ENCODE peak calls at places on chromosome 17, in four cellular contexts. F is mammary epithelial cell, C is tibial nerve, Z is heart left ventricle. Y is an unnamed sample.

GRCh38 chr17:28926786-28927185 is 23.9 kb upstream of the DHRS13 start:
- DNase-seq in F (peak; percentile 36), C (no peak), Z (no peak), Y (no peak)

GRCh38 chr17:81999587-81999974 is 22.2 kb downstream of the ASPSCR1 start:
- DNase-seq in F (no peak), C (no peak), Z (no peak), Y (no peak)

GRCh38 chr17:13337864-13338371 is 263.8 kb downstream of the HS3ST3A1 start:
- DNase-seq in F (peak; percentile 43), C (no peak), Z (no peak), Y (peak; percentile 20)

GRCh38 chr17:1126801-1127550 is 52.8 kb downstream of the ABR start:
- DNase-seq in F (no peak), C (no peak), Z (peak; percentile 64), Y (no peak)

GRCh38 chr17:71914042-71914441 is 206.8 kb upstream of the SOX9 start:
- DNase-seq in F (no peak), C (no peak), Z (no peak), Y (no peak)

GRCh38 chr17:74968361-74968780 is 4.2 kb downstream of the HID1 start:
- DNase-seq in F (no peak), C (no peak), Z (peak; percentile 11), Y (peak; percentile 73)

GRCh38 chr17:58369214-58370031 is 17.4 kb upstream of the SUPT4H1 start:
- DNase-seq in F (no peak), C (no peak), Z (no peak), Y (peak; percentile 71)

GRCh38 chr17:39404542-39405378 is 3.3 kb upstream of the FBXL20 start:
- DNase-seq in F (peak; percentile 83), C (no peak), Z (no peak), Y (no peak)

GRCh38 chr17:7004398-7005253 is 7.8 kb upstream of the RNASEK start:
- DNase-seq in F (peak; percentile 69), C (no peak), Z (no peak), Y (no peak)

GRCh38 chr17:151886-152859 is 14.8 kb downstream of the SCGB1C2 start:
- DNase-seq in F (no peak), C (no peak), Z (peak; percentile 15), Y (no peak)

GRCh38 chr17:38897176-38897575 is 27.3 kb downstream of the LASP1 start:
- DNase-seq in F (no peak), C (peak; percentile 58), Z (peak; percentile 93), Y (no peak)

GRCh38 chr17:27481327-27481726 is 25.1 kb downstream of the KSR1 start:
- DNase-seq in F (no peak), C (no peak), Z (no peak), Y (no peak)

GRCh38 chr17:31693433-31694210 is 165.4 kb downstream of the COPRS start:
- DNase-seq in F (no peak), C (no peak), Z (no peak), Y (no peak)

GRCh38 chr17:66533572-66533971 is 231.2 kb downstream of the PRKCA start:
- DNase-seq in F (no peak), C (no peak), Z (no peak), Y (no peak)

GRCh38 chr17:51860934-51861561 is 297.5 kb downstream of the CA10 start:
- DNase-seq in F (peak; percentile 35), C (no peak), Z (no peak), Y (peak; percentile 42)

GRCh38 chr17:9371019-9371418 is 204.6 kb downstream of the STX8 start:
- DNase-seq in F (peak; percentile 94), C (no peak), Z (no peak), Y (no peak)

GRCh38 chr17:1709971-1710806 is at the start of gene TLCD2:
- DNase-seq in F (peak; percentile 60), C (peak; percentile 59), Z (peak; percentile 84), Y (peak; percentile 94)

GRCh38 chr17:68700391-68700790 is 99.2 kb upstream of the FAM20A start:
- DNase-seq in F (no peak), C (no peak), Z (no peak), Y (no peak)

GRCh38 chr17:7885357-7886226 is 3.0 kb upstream of the CHD3 start:
- DNase-seq in F (peak; percentile 16), C (no peak), Z (peak; percentile 71), Y (peak; percentile 37)

GRCh38 chr17:37737081-37737480 is 7.8 kb downstream of the HNF1B start:
- DNase-seq in F (no peak), C (no peak), Z (no peak), Y (no peak)

GRCh38 chr17:11780621-11781020 is 182.4 kb downstream of the DNAH9 start:
- DNase-seq in F (no peak), C (no peak), Z (no peak), Y (no peak)

GRCh38 chr17:74096456-74096855 is 107.0 kb upstream of the RPL38 start:
- DNase-seq in F (no peak), C (no peak), Z (no peak), Y (no peak)

GRCh38 chr17:69250641-69251040 is 22.0 kb upstream of the ABCA10 start:
- DNase-seq in F (no peak), C (no peak), Z (no peak), Y (no peak)

GRCh38 chr17:10652984-10653680 is 4.0 kb downstream of the MYH3 start:
- DNase-seq in F (no peak), C (no peak), Z (no peak), Y (no peak)

GRCh38 chr17:33183487-33184026 is 109.5 kb downstream of the ASIC2 start:
- DNase-seq in F (peak; percentile 77), C (no peak), Z (no peak), Y (no peak)

GRCh38 chr17:50533185-50533584 is 650 bp downstream of the EPN3 start:
- DNase-seq in F (no peak), C (no peak), Z (no peak), Y (no peak)

GRCh38 chr17:81241648-81242420 is 2.7 kb downstream of the NDUFAF8 start:
- DNase-seq in F (no peak), C (no peak), Z (no peak), Y (peak; percentile 80)

GRCh38 chr17:7019839-7020519 is 2.9 kb upstream of the BCL6B start:
- DNase-seq in F (no peak), C (no peak), Z (peak; percentile 74), Y (no peak)

GRCh38 chr17:30336369-30337171 is 2.7 kb upstream of the TMIGD1 start:
- DNase-seq in F (peak; percentile 52), C (no peak), Z (no peak), Y (peak; percentile 82)

GRCh38 chr17:9456265-9456664 is 119.4 kb downstream of the STX8 start:
- DNase-seq in F (no peak), C (no peak), Z (no peak), Y (peak; percentile 0)

GRCh38 chr17:78766225-78766624 is 15.8 kb downstream of the CYTH1 start:
- DNase-seq in F (peak; percentile 68), C (no peak), Z (no peak), Y (no peak)

GRCh38 chr17:78766743-78767294 is 15.3 kb downstream of the CYTH1 start:
- DNase-seq in F (no peak), C (no peak), Z (no peak), Y (no peak)

GRCh38 chr17:78767806-78768205 is 14.3 kb downstream of the CYTH1 start:
- DNase-seq in F (no peak), C (no peak), Z (no peak), Y (no peak)

GRCh38 chr17:78764871-78765270 is 17.2 kb downstream of the CYTH1 start:
- DNase-seq in F (no peak), C (no peak), Z (no peak), Y (no peak)

DNA sequence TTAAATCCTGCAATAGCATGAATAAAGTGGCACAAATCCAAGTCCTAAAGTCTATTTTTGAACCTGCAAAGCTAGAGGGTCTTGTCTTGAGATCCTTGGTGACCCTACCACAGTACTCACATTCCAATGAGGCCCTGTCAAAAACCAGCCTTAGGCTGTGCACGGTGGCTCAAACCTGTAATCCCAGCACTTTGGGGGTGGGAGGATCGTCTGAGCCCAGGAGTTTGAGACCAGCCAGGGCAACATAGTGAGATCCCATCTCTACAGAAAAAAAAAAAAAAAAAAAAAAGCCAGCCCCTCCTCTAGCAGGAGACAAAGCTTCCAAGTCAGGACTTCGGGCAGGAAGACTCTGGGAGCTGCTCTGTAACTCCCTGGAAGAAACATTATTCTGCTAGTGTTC is 16.3 kb downstream of the CYTH1 start:
- DNase-seq in F (no peak), C (no peak), Z (no peak), Y (no peak)
- TF ChIP-seq CTCF in F (no peak), C (no peak), Z (no peak), Y (no peak)

DNA sequence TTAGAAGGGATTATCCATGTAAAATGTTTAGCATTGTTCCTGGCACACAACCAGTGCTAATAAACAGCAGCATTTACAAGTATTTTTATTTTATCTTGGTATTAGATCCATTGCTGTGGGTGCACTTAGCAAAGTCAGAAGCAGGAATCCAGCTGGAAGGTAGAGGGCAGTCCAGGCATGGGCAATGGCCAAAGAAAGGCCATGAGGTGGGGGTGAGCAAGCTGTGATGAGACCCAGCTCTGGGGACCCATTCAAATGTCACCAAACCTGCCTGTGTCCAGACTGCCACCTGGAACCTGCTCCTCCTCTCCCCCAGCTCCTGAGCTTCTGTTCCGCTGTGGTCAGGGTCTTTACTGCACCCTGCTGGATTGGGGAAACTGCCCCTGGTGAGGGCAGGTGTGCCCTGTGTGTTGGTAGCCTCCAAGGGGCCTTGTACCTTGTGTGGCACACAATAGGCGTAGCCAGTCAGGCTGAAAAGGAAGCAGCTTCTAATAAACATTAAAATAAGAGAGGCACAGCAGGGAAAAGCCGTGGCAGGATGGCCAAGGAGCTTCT is 118.0 kb upstream of the CRHR1 start:
- DNase-seq in F (no peak), C (no peak), Z (no peak), Y (no peak)
- TF ChIP-seq CTCF in F (no peak), C (no peak), Z (no peak), Y (no peak)

DNA sequence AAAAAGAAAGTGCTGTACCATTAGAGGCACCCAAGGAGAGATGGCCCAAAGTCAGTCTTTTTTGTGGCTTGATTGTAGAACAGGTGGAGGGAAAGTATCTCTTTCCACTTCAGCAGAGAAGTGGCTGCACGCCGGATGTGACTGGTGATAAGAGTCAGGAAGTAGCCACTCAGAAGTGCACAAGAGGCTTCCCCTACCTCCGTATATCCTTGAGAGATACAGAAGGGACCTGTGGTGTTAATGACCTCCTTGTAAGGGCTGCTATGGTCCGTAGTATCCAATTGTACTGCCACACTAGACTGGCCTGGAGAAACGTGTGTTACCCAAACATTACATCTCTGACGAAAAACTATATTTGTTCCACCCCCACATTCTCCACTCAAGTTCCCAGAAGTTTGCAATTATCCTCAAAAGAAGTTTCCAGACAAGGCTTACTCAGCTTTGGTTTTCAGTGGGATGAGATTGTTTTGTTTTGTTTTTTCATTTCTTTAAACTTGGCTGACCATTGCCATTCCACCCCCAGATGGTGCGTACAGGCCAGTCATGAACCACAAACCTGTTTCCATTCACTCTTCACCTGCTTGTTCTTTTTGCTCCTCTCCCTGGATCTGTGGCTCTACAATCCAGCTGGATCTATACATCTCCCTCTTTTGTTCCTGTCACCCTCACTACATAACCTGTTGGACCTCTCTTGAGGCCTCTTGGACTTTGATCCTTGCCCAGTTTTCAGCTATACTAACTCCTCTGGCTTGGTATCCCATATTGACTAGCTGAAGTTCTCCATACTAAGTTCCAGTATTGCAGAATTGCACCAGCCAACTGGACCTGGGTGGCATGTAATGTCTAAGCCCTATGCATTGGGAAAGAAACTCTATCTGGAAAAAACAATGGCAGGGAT is 20.7 kb upstream of the MED13 start:
- DNase-seq in F (no peak), C (no peak), Z (no peak), Y (peak; percentile 27)
- TF ChIP-seq CTCF in F (no peak), C (no peak), Z (no peak), Y (no peak)

GRCh38 chr17:17952691-17953090 is 19.5 kb downstream of the TOM1L2 start:
- DNase-seq in F (no peak), C (no peak), Z (no peak), Y (no peak)
- TF ChIP-seq CTCF in F (no peak), C (no peak), Z (no peak), Y (peak; percentile 39)

Y was measured in Caco-2.